ENCODE peak calls at places on chromosomes 13 and 19, in five cellular contexts. C is colonic mucosa, J is heart right ventricle, V is fibroblast of lung, T is pancreas. U is an unnamed sample. For H3K27me3 and H3K9me3, the result is how much of the 10 kb centered on the place peaks cover.

GRCh38 chr19:8196271-8196908 is 12.8 kb upstream of the CERS4 start:
- DNase-seq in C (no peak), J (no peak), V (no peak), T (no peak), U (no peak)

GRCh38 chr13:20702945-20703784 is at the start of gene IL17D:
- DNase-seq in C (peak), J (no peak), V (no peak), T (no peak), U (peak)

GRCh38 chr13:47621931-47622330 is 379.1 kb downstream of the SUCLA2 start:
- DNase-seq in C (no peak), J (no peak), V (peak), T (no peak), U (no peak)

GRCh38 chr13:25881946-25882574 is 169.8 kb downstream of the SHISA2 start:
- DNase-seq in C (no peak), J (no peak), V (peak), T (no peak), U (no peak)

GRCh38 chr13:90105276-90105675 is 1242.2 kb upstream of the MIR17HG start:
- DNase-seq in C (no peak), J (no peak), V (peak), T (no peak), U (no peak)

GRCh38 chr13:100528353-100528752 is 60.2 kb downstream of the GGACT start:
- DNase-seq in C (no peak), J (no peak), V (no peak), T (no peak), U (no peak)

GRCh38 chr19:40423227-40423566 is 2.6 kb downstream of the SERTAD1 start:
- DNase-seq in C (no peak), J (no peak), V (no peak), T (no peak), U (no peak)

GRCh38 chr13:48575014-48575413 is 42.1 kb upstream of the RCBTB2 start:
- DNase-seq in C (no peak), J (no peak), V (no peak), T (no peak), U (no peak)

GRCh38 chr19:40533508-40533907 is 43.2 kb upstream of the SHKBP1 start:
- DNase-seq in C (no peak), J (no peak), V (no peak), T (no peak), U (no peak)

GRCh38 chr19:45195764-45196163 is 17.2 kb downstream of the BLOC1S3 start:
- DNase-seq in C (no peak), J (no peak), V (no peak), T (no peak), U (no peak)

GRCh38 chr13:106449096-106449495 is 86.4 kb downstream of the EFNB2 start:
- DNase-seq in C (no peak), J (no peak), V (no peak), T (no peak), U (no peak)

GRCh38 chr13:99124695-99125334 is 75.8 kb upstream of the UBAC2 start:
- DNase-seq in C (no peak), J (no peak), V (peak), T (no peak), U (peak)

GRCh38 chr19:48896191-48896720 is 2.3 kb downstream of the TULP2 start:
- DNase-seq in C (peak), J (peak), V (peak), T (peak), U (no peak)

GRCh38 chr13:110136660-110137585 is 170.0 kb downstream of the COL4A1 start:
- DNase-seq in C (no peak), J (no peak), V (no peak), T (no peak), U (no peak)

GRCh38 chr19:13747098-13747453 is 17.2 kb upstream of the MRI1 start:
- DNase-seq in C (no peak), J (no peak), V (no peak), T (no peak), U (no peak)

GRCh38 chr19:6723108-6723618 is 2.7 kb upstream of the C3 start:
- DNase-seq in C (no peak), J (no peak), V (peak), T (peak), U (no peak)

GRCh38 chr13:41614671-41615519 is 157.5 kb downstream of the RGCC start:
- DNase-seq in C (no peak), J (peak), V (peak), T (no peak), U (no peak)

GRCh38 chr13:23146811-23147245 is 34.0 kb upstream of the SGCG start:
- DNase-seq in C (no peak), J (no peak), V (peak), T (no peak), U (peak)

GRCh38 chr19:38455031-38455430 is 21.5 kb downstream of the RYR1 start:
- DNase-seq in C (no peak), J (no peak), V (peak), T (no peak), U (no peak)

GRCh38 chr19:5693195-5694166 is 3.4 kb downstream of the RPL36 start:
- DNase-seq in C (no peak), J (no peak), V (no peak), T (no peak), U (no peak)

GRCh38 chr19:6393982-6394412 is 1.0 kb upstream of the GTF2F1 start:
- DNase-seq in C (no peak), J (no peak), V (no peak), T (no peak), U (no peak)

GRCh38 chr19:11420894-11421606 is 1.9 kb upstream of the RGL3 start:
- DNase-seq in C (peak), J (peak), V (no peak), T (no peak), U (no peak)

GRCh38 chr13:69947577-69947976 is 160.0 kb upstream of the ATXN8OS start:
- DNase-seq in C (no peak), J (no peak), V (no peak), T (no peak), U (no peak)

GRCh38 chr19:5961969-5962945 is 15.7 kb downstream of the RANBP3 start:
- DNase-seq in C (peak), J (no peak), V (peak), T (peak), U (no peak)

GRCh38 chr19:9580728-9581127 is 3.6 kb downstream of the ZNF121 start:
- DNase-seq in C (no peak), J (no peak), V (no peak), T (no peak), U (no peak)
- H3K4me3 ChIP-seq in C (no peak), J (no peak), V (no peak), T (no peak), U (no peak)

DNA sequence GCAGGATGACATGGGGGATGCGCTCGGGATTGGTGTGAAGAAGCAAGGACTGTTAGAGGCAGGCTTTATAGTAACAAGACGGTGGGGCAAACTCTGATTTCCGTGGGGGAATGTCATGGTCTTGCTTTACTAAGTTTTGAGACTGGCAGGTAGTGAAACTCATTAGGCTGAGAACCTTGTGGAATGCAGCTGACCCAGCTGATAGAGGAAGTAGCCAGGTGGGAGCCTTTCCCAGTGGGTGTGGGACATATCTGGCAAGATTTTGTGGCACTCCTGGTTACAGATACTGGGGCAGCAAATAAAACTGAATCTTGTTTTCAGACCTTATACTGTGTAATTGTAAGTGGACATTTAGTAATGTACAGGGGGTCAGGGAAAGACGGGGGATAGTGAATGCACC is 7.0 kb downstream of the KLK2 start:
- DNase-seq in C (no peak), J (no peak), V (no peak), T (no peak), U (no peak)
- H3K27me3 ChIP-seq in C (under half), J (under half), V (under half), T (under half), U (half or more)

DNA sequence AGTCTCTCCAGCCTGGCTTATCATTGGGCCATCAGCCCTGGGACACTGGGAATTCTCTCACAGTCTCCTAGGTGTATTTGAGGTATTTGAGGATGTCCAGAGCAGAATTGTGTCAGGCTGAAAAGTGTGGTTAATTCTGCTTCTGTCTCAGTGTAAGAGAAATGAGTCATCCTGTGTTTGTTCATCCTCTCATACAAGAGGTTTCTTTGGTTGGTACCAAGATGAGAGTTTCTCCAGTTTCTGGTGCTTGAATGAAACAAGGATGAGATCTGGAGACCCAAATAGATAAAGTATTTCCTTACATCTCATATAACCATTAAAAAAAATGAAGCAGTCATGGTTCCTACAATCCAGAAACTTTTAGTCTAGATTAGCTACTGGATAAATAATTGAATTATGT is 7.7 kb downstream of the ZNF253 start:
- DNase-seq in C (no peak), J (no peak), V (no peak), T (no peak), U (no peak)
- H3K9me3 ChIP-seq in C (under half), J (under half), V (under half), T (under half), U (under half)

DNA sequence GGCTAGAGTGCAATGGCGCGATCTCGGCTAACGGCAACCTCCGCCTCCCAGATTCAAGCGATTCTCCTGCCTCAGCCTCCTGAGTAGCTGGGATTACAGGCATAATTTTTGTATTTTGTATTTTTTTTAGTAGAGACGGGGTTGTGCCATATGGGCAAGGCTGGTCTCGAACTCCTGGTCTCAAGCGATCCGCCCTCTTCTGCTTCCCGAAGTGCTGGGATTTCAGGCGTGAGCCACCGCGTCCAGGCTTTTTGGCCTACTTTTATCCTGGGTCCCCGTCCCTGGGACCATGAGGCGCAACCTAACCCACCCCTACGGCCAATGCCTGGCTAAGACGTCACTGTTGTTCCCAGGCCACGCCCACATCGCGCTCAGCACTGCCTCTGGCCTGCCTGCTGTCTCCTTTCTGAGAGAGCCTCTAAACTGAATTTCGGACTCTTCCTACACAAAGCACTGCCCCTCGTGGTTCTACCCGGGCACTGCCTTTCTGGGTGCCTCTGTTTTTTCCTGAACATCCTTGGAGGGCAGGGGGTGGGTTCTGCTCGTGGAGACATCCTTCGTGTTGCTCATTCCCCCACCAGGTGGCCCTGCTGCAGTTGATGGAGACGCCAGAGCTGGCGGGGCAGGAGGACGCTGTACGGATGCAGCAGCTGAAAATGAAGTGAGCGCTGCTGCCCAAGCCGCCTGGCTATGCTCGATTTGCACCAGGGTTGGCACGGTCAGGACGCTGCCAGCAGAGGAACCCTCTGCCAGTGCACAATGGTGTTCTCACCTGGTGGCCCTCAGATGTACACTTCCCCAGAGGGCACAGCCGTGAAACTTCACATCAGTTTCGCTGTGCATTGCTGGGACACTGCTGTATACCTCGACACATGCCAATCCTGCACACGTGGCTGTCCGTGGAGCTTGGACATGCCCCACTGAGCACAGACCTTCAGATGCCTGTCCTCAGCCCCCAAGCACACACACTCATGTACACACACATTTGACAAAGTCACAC is 2.0 kb downstream of the REX1BD start:
- DNase-seq in C (no peak), J (no peak), V (peak), T (no peak), U (no peak)
- H3K4me3 ChIP-seq in C (no peak), J (peak), V (no peak), T (no peak), U (no peak)

GRCh38 chr13:112904436-112904960 is 64.5 kb upstream of the MCF2L start:
- DNase-seq in C (no peak), J (no peak), V (no peak), T (no peak), U (no peak)
- H3K27me3 ChIP-seq in C (under half), J (under half), V (under half), T (under half), U (under half)

GRCh38 chr19:56423276-56423984 is 19.3 kb downstream of the ZNF583 start:
- DNase-seq in C (no peak), J (no peak), V (peak), T (no peak), U (no peak)
- H3K9me3 ChIP-seq in C (under half), J (half or more), V (under half), T (under half), U (half or more)

U was measured in MG63.